ENCODE peak calls at places on chromosome 17, in five cellular contexts. K, J, E, U and L are unnamed samples.

GRCh38 chr17:78822552-78822951 is 18.1 kb downstream of the USP36 start:
- DNase-seq in K (peak; percentile 61), J (peak; percentile 100), E (no peak), U (no peak), L (no peak)

GRCh38 chr17:78058001-78058400 is 70.6 kb downstream of the TMC6 start:
- DNase-seq in K (no peak), J (no peak), E (no peak), U (no peak), L (no peak)

GRCh38 chr17:83203472-83204221 is 124.2 kb downstream of the METRNL start:
- DNase-seq in K (peak; percentile 19), J (no peak), E (no peak), U (no peak), L (peak; percentile 3)

GRCh38 chr17:21396237-21396636 is 20.1 kb downstream of the KCNJ12 start:
- DNase-seq in K (no peak), J (no peak), E (no peak), U (no peak), L (no peak)

GRCh38 chr17:33204701-33205100 is 88.4 kb downstream of the ASIC2 start:
- DNase-seq in K (no peak), J (no peak), E (no peak), U (no peak), L (no peak)

GRCh38 chr17:74163271-74163821 is 40.1 kb upstream of the RPL38 start:
- DNase-seq in K (no peak), J (no peak), E (no peak), U (no peak), L (no peak)

GRCh38 chr17:83024205-83024971 is 55.0 kb upstream of the METRNL start:
- DNase-seq in K (no peak), J (no peak), E (no peak), U (no peak), L (no peak)

GRCh38 chr17:5078106-5079028 is at the start of gene ZFP3:
- DNase-seq in K (peak; percentile 78), J (peak; percentile 68), E (peak; percentile 92), U (peak; percentile 53), L (peak; percentile 75)

GRCh38 chr17:61556224-61557188 is 34.5 kb downstream of the NACA2 start:
- DNase-seq in K (no peak), J (peak; percentile 24), E (no peak), U (no peak), L (peak; percentile 25)

GRCh38 chr17:38729368-38729885 is 714 bp upstream of the CISD3 start:
- DNase-seq in K (no peak), J (no peak), E (no peak), U (no peak), L (no peak)

GRCh38 chr17:1110844-1111598 is 68.8 kb downstream of the ABR start:
- DNase-seq in K (peak; percentile 55), J (peak; percentile 91), E (peak; percentile 90), U (no peak), L (no peak)

GRCh38 chr17:69533481-69534234 is 119.2 kb downstream of the MAP2K6 start:
- DNase-seq in K (no peak), J (no peak), E (no peak), U (no peak), L (no peak)

GRCh38 chr17:62601438-62601837 is 26.0 kb upstream of the MRC2 start:
- DNase-seq in K (no peak), J (no peak), E (no peak), U (no peak), L (no peak)

GRCh38 chr17:82356028-82356427 is 3.0 kb upstream of the TEX19 start:
- DNase-seq in K (no peak), J (no peak), E (no peak), U (no peak), L (peak; percentile 92)

GRCh38 chr17:67055811-67056745 is 11.7 kb downstream of the CACNG1 start:
- DNase-seq in K (no peak), J (no peak), E (no peak), U (no peak), L (peak; percentile 67)

GRCh38 chr17:30229012-30229411 is 6.5 kb downstream of the SLC6A4 start:
- DNase-seq in K (no peak), J (no peak), E (no peak), U (no peak), L (no peak)

GRCh38 chr17:9334536-9335446 is 240.8 kb downstream of the STX8 start:
- DNase-seq in K (no peak), J (no peak), E (peak; percentile 10), U (no peak), L (no peak)

GRCh38 chr17:36088559-36089376 is 1.2 kb downstream of the CCL3 start:
- DNase-seq in K (no peak), J (no peak), E (no peak), U (no peak), L (no peak)

GRCh38 chr17:47703671-47704070 is 9.7 kb downstream of the TBKBP1 start:
- DNase-seq in K (no peak), J (no peak), E (no peak), U (no peak), L (no peak)

GRCh38 chr17:57037401-57037800 is 47.6 kb upstream of the AKAP1 start:
- DNase-seq in K (no peak), J (no peak), E (no peak), U (no peak), L (no peak)

GRCh38 chr17:35252646-35253045 is 9.8 kb downstream of the SLFN5 start:
- DNase-seq in K (no peak), J (no peak), E (no peak), U (no peak), L (no peak)

GRCh38 chr17:72011561-72011960 is 109.3 kb upstream of the SOX9 start:
- DNase-seq in K (no peak), J (no peak), E (no peak), U (no peak), L (no peak)

GRCh38 chr17:65022751-65023421 is 33.7 kb downstream of the GNA13 start:
- DNase-seq in K (no peak), J (peak; percentile 70), E (no peak), U (no peak), L (no peak)

GRCh38 chr17:55496094-55496881 is 15.0 kb downstream of the SMIM36 start:
- DNase-seq in K (no peak), J (peak; percentile 67), E (peak; percentile 93), U (no peak), L (no peak)

GRCh38 chr17:72618018-72618509 is 474.4 kb downstream of the SLC39A11 start:
- DNase-seq in K (no peak), J (no peak), E (peak; percentile 43), U (peak; percentile 28), L (peak; percentile 72)

GRCh38 chr17:65278050-65278819 is 141.1 kb downstream of the RGS9 start:
- DNase-seq in K (peak; percentile 24), J (peak; percentile 62), E (peak; percentile 73), U (no peak), L (peak; percentile 44)

GRCh38 chr17:1709403-1709891 is 730 bp downstream of the TLCD2 start:
- DNase-seq in K (no peak), J (no peak), E (peak; percentile 52), U (no peak), L (no peak)

GRCh38 chr17:79952265-79952877 is 83.3 kb downstream of the TBC1D16 start:
- DNase-seq in K (peak; percentile 15), J (no peak), E (no peak), U (no peak), L (no peak)

GRCh38 chr17:81239714-81240555 is 817 bp downstream of the NDUFAF8 start:
- DNase-seq in K (no peak), J (peak; percentile 6), E (peak; percentile 54), U (peak; percentile 15), L (no peak)

GRCh38 chr17:81181811-81182185 is 15.8 kb upstream of the AATK start:
- DNase-seq in K (no peak), J (no peak), E (no peak), U (no peak), L (no peak)

GRCh38 chr17:62955841-62956352 is 10.1 kb upstream of the TANC2 start:
- DNase-seq in K (no peak), J (no peak), E (no peak), U (no peak), L (no peak)

DNA sequence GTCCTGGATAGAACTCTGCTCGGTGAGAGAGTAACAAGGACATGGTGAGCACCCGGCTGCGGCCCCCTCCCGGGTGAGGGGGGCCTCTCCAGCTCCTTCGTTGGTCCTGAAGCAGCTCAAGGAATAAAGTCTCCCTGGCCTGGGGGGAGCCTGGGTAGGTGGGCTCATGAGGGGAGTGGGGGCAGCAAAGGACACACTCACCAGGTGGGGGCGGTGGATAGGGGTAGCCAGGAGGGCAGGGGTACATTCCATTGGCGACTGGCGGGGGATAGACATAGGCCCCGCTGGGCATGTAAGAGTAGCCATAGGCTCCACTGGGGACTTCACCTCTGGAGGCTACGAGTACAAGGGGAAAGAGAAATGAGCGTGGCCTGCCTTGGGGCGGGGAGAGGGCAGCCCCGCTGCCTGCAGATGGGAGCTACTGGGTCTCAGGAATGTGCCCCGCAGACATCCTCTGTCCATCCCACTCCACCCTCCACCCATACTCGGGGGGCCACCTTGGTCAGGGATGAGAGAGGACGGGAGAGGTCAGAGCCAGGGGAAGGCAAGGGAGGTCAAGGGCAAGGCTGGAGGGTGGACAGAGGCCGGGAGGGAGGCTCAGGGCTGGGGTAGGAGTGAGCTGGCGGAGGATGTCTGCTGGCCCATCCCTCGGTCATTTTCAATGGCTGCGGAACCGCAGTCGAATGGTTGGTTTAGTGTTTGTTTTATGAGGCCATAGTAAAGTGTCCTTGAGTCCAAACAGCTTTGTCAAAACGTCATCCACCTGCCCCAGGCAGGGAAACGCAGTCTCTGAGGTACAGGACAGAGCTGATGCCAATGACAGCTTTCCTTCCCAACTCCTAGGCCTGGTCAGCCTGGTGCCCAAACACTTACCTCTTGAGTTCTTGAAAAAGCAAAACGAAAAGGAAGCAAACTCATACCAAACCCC is 3.7 kb upstream of the UNC13D start:
- DNase-seq in K (no peak), J (no peak), E (no peak), U (no peak), L (no peak)
- H3K27ac ChIP-seq in K (peak overlapping the region; percentile 48), J (no peak overlapping the region), E (no peak overlapping the region), U (peak overlapping the region; percentile 22), L (peak overlapping the region; percentile 3)

GRCh38 chr17:60506312-60506711 is 19.7 kb downstream of the APPBP2 start:
- DNase-seq in K (no peak), J (peak; percentile 95), E (peak; percentile 50), U (no peak), L (no peak)
- H3K27ac ChIP-seq in K (no peak overlapping the region), J (no peak overlapping the region), E (peak overlapping the region; percentile 67), U (no peak overlapping the region), L (no peak overlapping the region)

DNA sequence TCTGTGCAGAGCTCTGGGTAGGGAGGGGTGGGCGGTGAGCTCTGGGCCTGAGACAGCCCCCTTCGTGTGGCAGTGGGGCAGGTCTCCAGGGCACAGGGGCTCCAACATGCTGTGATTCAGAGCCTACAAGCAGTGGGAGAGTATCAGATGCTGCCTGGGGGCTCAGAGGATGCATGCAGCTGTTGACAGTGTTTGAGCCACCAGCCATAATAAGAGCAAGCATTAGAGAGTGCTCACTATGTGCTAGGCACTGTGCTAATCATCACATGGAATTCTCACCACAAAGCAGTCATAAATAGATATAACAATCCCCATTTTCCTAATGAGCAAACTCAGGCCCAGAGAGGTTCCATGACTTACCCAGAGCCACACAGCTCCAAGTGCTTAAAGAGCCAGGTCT is 8.1 kb downstream of the PDK2 start:
- DNase-seq in K (no peak), J (no peak), E (no peak), U (no peak), L (no peak)
- H3K27ac ChIP-seq in K (peak overlapping the region; percentile 83), J (no peak overlapping the region), E (no peak overlapping the region), U (no peak overlapping the region), L (no peak overlapping the region)

GRCh38 chr17:60390223-60390622 is 1.7 kb downstream of the USP32 start:
- DNase-seq in K (no peak), J (peak; percentile 47), E (no peak), U (no peak), L (no peak)
- H3K27ac ChIP-seq in K (peak overlapping the region; percentile 96), J (peak overlapping the region; percentile 1), E (no peak overlapping the region), U (no peak overlapping the region), L (no peak overlapping the region)